ENCODE peak calls at places on chromosomes 3 and 15, in ten cellular contexts. N, G, B, P, Y, Z, K, L, V and S are unnamed samples.

GRCh38 chr3:38723569-38724391 is 74.3 kb upstream of the SCN5A start:
- DNase-seq in L (peak; percentile 21), V (no peak), Y (no peak), K (no peak), N (no peak), B (no peak), P (no peak), G (no peak), Z (no peak), S (no peak)

GRCh38 chr15:43439268-43439667 is 53.7 kb downstream of the TP53BP1 start:
- DNase-seq in Z (no peak), Y (no peak), G (no peak), B (no peak), L (no peak), V (no peak), N (no peak), P (no peak), K (no peak), S (no peak)

GRCh38 chr3:9800529-9800928 is 7.6 kb downstream of the ARPC4 start:
- DNase-seq in Y (no peak), G (no peak), V (no peak), N (no peak), B (no peak), L (no peak), K (no peak), P (no peak), Z (no peak), S (no peak)

GRCh38 chr15:77034620-77035467 is 36.1 kb downstream of the TSPAN3 start:
- DNase-seq in Y (peak; percentile 55), B (peak; percentile 25), L (no peak), G (peak; percentile 33), Z (no peak), K (no peak), N (peak; percentile 58), P (peak; percentile 18), V (no peak), S (peak; percentile 67)

GRCh38 chr3:142888484-142889262 is at the start of gene PCOLCE2:
- DNase-seq in Y (peak; percentile 65), N (peak; percentile 62), K (no peak), L (peak; percentile 70), G (peak; percentile 5), B (peak; percentile 49), Z (peak; percentile 77), V (peak; percentile 70), P (peak; percentile 17), S (peak; percentile 43)

GRCh38 chr3:141878326-141878725 is 1.9 kb downstream of the ATP1B3 start:
- DNase-seq in V (no peak), B (no peak), Y (no peak), N (no peak), L (no peak), K (no peak), Z (no peak), P (no peak), G (no peak), S (no peak)

GRCh38 chr3:159897331-159898075 is 91.1 kb upstream of the IL12A start:
- DNase-seq in L (peak; percentile 62), P (no peak), N (no peak), B (no peak), Y (no peak), V (no peak), K (peak; percentile 81), Z (peak; percentile 41), G (no peak), S (no peak)

GRCh38 chr15:70614221-70614620 is 149.1 kb downstream of the UACA start:
- DNase-seq in K (no peak), L (no peak), V (no peak), Y (no peak), Z (no peak), B (no peak), P (no peak), G (no peak), N (no peak), S (no peak)

GRCh38 chr3:20361000-20361399 is 175.0 kb upstream of the SGO1 start:
- DNase-seq in B (no peak), L (no peak), Y (no peak), N (no peak), P (no peak), K (no peak), Z (no peak), V (no peak), G (no peak), S (no peak)

GRCh38 chr15:34621675-34622074 is 38.2 kb upstream of the GOLGA8B start:
- DNase-seq in N (no peak), P (no peak), G (no peak), K (peak; percentile 58), B (peak; percentile 32), L (peak; percentile 57), Y (no peak), Z (no peak), V (no peak), S (no peak)

GRCh38 chr15:25022233-25022632 is 67.4 kb downstream of the SNRPN start:
- DNase-seq in V (no peak), Y (no peak), P (no peak), K (peak; percentile 64), Z (no peak), G (no peak), B (peak; percentile 7), L (peak; percentile 50), N (no peak), S (no peak)

GRCh38 chr15:92595506-92596337 is 59.9 kb downstream of the FAM174B start:
- DNase-seq in Y (no peak), L (no peak), G (no peak), N (no peak), V (no peak), P (no peak), Z (no peak), B (no peak), K (no peak), S (no peak)

GRCh38 chr15:70385711-70386110 is 288.0 kb upstream of the TLE3 start:
- DNase-seq in Y (no peak), K (no peak), V (no peak), P (no peak), Z (no peak), G (no peak), B (no peak), N (no peak), L (no peak), S (no peak)

GRCh38 chr15:78055923-78056713 is 21.4 kb downstream of the TBC1D2B start:
- DNase-seq in K (no peak), V (no peak), G (no peak), L (no peak), B (peak; percentile 65), P (no peak), N (no peak), Z (peak; percentile 42), Y (peak; percentile 48), S (peak; percentile 18)

GRCh38 chr3:40753956-40754355 is 229.2 kb downstream of the ZNF621 start:
- DNase-seq in K (no peak), B (no peak), L (no peak), G (no peak), Z (no peak), P (no peak), N (no peak), Y (no peak), V (no peak), S (no peak)

GRCh38 chr15:29454506-29454905 is 184.9 kb upstream of the NSMCE3 start:
- DNase-seq in Y (peak; percentile 51), B (no peak), V (no peak), L (peak; percentile 2), K (no peak), N (no peak), G (no peak), Z (no peak), P (no peak), S (no peak)

GRCh38 chr15:40054746-40055575 is 16.0 kb upstream of the SRP14 start:
- DNase-seq in P (peak; percentile 82), B (peak; percentile 72), N (peak; percentile 71), Y (no peak), K (peak; percentile 82), Z (peak; percentile 87), L (no peak), G (no peak), V (peak; percentile 14), S (no peak)

GRCh38 chr15:25180606-25181289 is 226.0 kb downstream of the SNRPN start:
- DNase-seq in N (no peak), Z (no peak), B (no peak), K (no peak), P (peak; percentile 2), Y (peak; percentile 2), V (no peak), G (no peak), L (no peak), S (no peak)

GRCh38 chr3:119508172-119508845 is 10.0 kb downstream of the TIMMDC1 start:
- DNase-seq in K (no peak), G (peak; percentile 28), V (no peak), Y (no peak), B (no peak), Z (no peak), P (no peak), N (no peak), L (no peak), S (no peak)

GRCh38 chr3:57464801-57465200 is 79.3 kb downstream of the DNAH12 start:
- DNase-seq in V (no peak), G (no peak), Y (no peak), P (no peak), N (no peak), Z (no peak), B (peak; percentile 15), L (no peak), K (no peak), S (no peak)

GRCh38 chr3:186708983-186709679 is 8.0 kb upstream of the KNG1 start:
- DNase-seq in N (no peak), Y (no peak), B (no peak), G (no peak), V (no peak), P (no peak), K (no peak), L (no peak), Z (no peak), S (no peak)

GRCh38 chr15:60594071-60594470 is 115.1 kb upstream of the ICE2 start:
- DNase-seq in Y (no peak), V (no peak), K (no peak), B (no peak), Z (no peak), P (no peak), L (no peak), G (no peak), N (no peak), S (no peak)